ENCODE peak calls at places on chromosomes 1 and 21, in four cellular contexts. One of them, this sample, is unnamed.

GRCh38 chr1:18118078-18118477 is 10.5 kb downstream of the IGSF21 start:
- DNase-seq in activated T-cell treated with anti-CD3 and anti-CD28 coated beads, Interleukin-2, amount 50 U/mL, for 4 hours: no peak
- DNase-seq in GOT3: no peak
- DNase-seq in heart left ventricle: no peak
- DNase-seq in this sample: no peak

GRCh38 chr1:24483441-24483840 is 19.2 kb upstream of the RCAN3 start:
- DNase-seq in GOT3: no peak
- DNase-seq in activated T-cell treated with anti-CD3 and anti-CD28 coated beads, Interleukin-2, amount 50 U/mL, for 4 hours: no peak
- DNase-seq in heart left ventricle: no peak
- DNase-seq in this sample: no peak

GRCh38 chr1:25989860-25990650 is 7.8 kb downstream of the PAFAH2 start:
- DNase-seq in GOT3: no peak
- DNase-seq in heart left ventricle: no peak
- DNase-seq in activated T-cell treated with anti-CD3 and anti-CD28 coated beads, Interleukin-2, amount 50 U/mL, for 4 hours: no peak
- DNase-seq in this sample: no peak

GRCh38 chr1:62613890-62614289 is 16.6 kb downstream of the ANGPTL3 start:
- DNase-seq in activated T-cell treated with anti-CD3 and anti-CD28 coated beads, Interleukin-2, amount 50 U/mL, for 4 hours: no peak
- DNase-seq in GOT3: no peak
- DNase-seq in heart left ventricle: no peak
- DNase-seq in this sample: no peak

GRCh38 chr1:232571523-232571922 is 58.4 kb downstream of the SIPA1L2 start:
- DNase-seq in heart left ventricle: no peak
- DNase-seq in activated T-cell treated with anti-CD3 and anti-CD28 coated beads, Interleukin-2, amount 50 U/mL, for 4 hours: no peak
- DNase-seq in GOT3: no peak
- DNase-seq in this sample: no peak

GRCh38 chr1:3133671-3134070 is 64.7 kb downstream of the PRDM16 start:
- DNase-seq in activated T-cell treated with anti-CD3 and anti-CD28 coated beads, Interleukin-2, amount 50 U/mL, for 4 hours: no peak
- DNase-seq in heart left ventricle: no peak
- DNase-seq in GOT3: no peak
- DNase-seq in this sample: no peak

GRCh38 chr1:7315316-7315715 is 455.8 kb upstream of the VAMP3 start:
- DNase-seq in heart left ventricle: no peak
- DNase-seq in activated T-cell treated with anti-CD3 and anti-CD28 coated beads, Interleukin-2, amount 50 U/mL, for 4 hours: no peak
- DNase-seq in GOT3: no peak
- DNase-seq in this sample: no peak

GRCh38 chr1:30887485-30888315 is 20.9 kb downstream of the SDC3 start:
- DNase-seq in heart left ventricle: no peak
- DNase-seq in GOT3: no peak
- DNase-seq in activated T-cell treated with anti-CD3 and anti-CD28 coated beads, Interleukin-2, amount 50 U/mL, for 4 hours: no peak
- DNase-seq in this sample: no peak

GRCh38 chr1:232793944-232794343 is 11.3 kb upstream of the MAP10 start:
- DNase-seq in GOT3: no peak
- DNase-seq in activated T-cell treated with anti-CD3 and anti-CD28 coated beads, Interleukin-2, amount 50 U/mL, for 4 hours: no peak
- DNase-seq in heart left ventricle: no peak
- DNase-seq in this sample: no peak

GRCh38 chr21:38800046-38800758 is 5.5 kb upstream of the ETS2 start:
- DNase-seq in heart left ventricle: no peak
- DNase-seq in GOT3: no peak
- DNase-seq in activated T-cell treated with anti-CD3 and anti-CD28 coated beads, Interleukin-2, amount 50 U/mL, for 4 hours: no peak
- DNase-seq in this sample: no peak

GRCh38 chr1:83520797-83521196 is 478.1 kb downstream of the TTLL7 start:
- DNase-seq in GOT3: no peak
- DNase-seq in activated T-cell treated with anti-CD3 and anti-CD28 coated beads, Interleukin-2, amount 50 U/mL, for 4 hours: no peak
- DNase-seq in heart left ventricle: no peak
- DNase-seq in this sample: no peak

GRCh38 chr1:14907416-14907815 is 246.1 kb upstream of the TMEM51 start:
- DNase-seq in activated T-cell treated with anti-CD3 and anti-CD28 coated beads, Interleukin-2, amount 50 U/mL, for 4 hours: no peak
- DNase-seq in heart left ventricle: no peak
- DNase-seq in GOT3: no peak
- DNase-seq in this sample: no peak

GRCh38 chr21:18832950-18833349 is 429.4 kb upstream of the TMPRSS15 start:
- DNase-seq in GOT3: no peak
- DNase-seq in activated T-cell treated with anti-CD3 and anti-CD28 coated beads, Interleukin-2, amount 50 U/mL, for 4 hours: no peak
- DNase-seq in heart left ventricle: no peak
- DNase-seq in this sample: no peak

GRCh38 chr1:217562229-217562878 is 68.5 kb downstream of the GPATCH2 start:
- DNase-seq in activated T-cell treated with anti-CD3 and anti-CD28 coated beads, Interleukin-2, amount 50 U/mL, for 4 hours: no peak
- DNase-seq in heart left ventricle: no peak
- DNase-seq in GOT3: no peak
- DNase-seq in this sample: no peak

GRCh38 chr1:48677306-48678287 is 99.1 kb downstream of the BEND5 start:
- DNase-seq in heart left ventricle: peak
- DNase-seq in activated T-cell treated with anti-CD3 and anti-CD28 coated beads, Interleukin-2, amount 50 U/mL, for 4 hours: peak
- DNase-seq in GOT3: no peak
- DNase-seq in this sample: peak

GRCh38 chr1:205849619-205850355 is at the start of gene PM20D1:
- DNase-seq in activated T-cell treated with anti-CD3 and anti-CD28 coated beads, Interleukin-2, amount 50 U/mL, for 4 hours: peak
- DNase-seq in GOT3: no peak
- DNase-seq in heart left ventricle: peak
- DNase-seq in this sample: peak

GRCh38 chr1:67726224-67726623 is 41.2 kb downstream of the GADD45A start:
- DNase-seq in heart left ventricle: no peak
- DNase-seq in activated T-cell treated with anti-CD3 and anti-CD28 coated beads, Interleukin-2, amount 50 U/mL, for 4 hours: no peak
- DNase-seq in GOT3: no peak
- DNase-seq in this sample: no peak

GRCh38 chr1:247906504-247907047 is 11.2 kb downstream of the OR2W3 start:
- DNase-seq in heart left ventricle: no peak
- DNase-seq in GOT3: no peak
- DNase-seq in activated T-cell treated with anti-CD3 and anti-CD28 coated beads, Interleukin-2, amount 50 U/mL, for 4 hours: no peak
- DNase-seq in this sample: no peak

GRCh38 chr1:91864017-91864700 is 21.8 kb downstream of the TGFBR3 start:
- DNase-seq in heart left ventricle: no peak
- DNase-seq in activated T-cell treated with anti-CD3 and anti-CD28 coated beads, Interleukin-2, amount 50 U/mL, for 4 hours: no peak
- DNase-seq in GOT3: no peak
- DNase-seq in this sample: no peak

GRCh38 chr1:75630004-75630403 is 19.1 kb upstream of the SLC44A5 start:
- DNase-seq in GOT3: no peak
- DNase-seq in activated T-cell treated with anti-CD3 and anti-CD28 coated beads, Interleukin-2, amount 50 U/mL, for 4 hours: no peak
- DNase-seq in heart left ventricle: no peak
- DNase-seq in this sample: no peak

GRCh38 chr1:63498106-63498505 is 24.9 kb downstream of the ITGB3BP start:
- DNase-seq in activated T-cell treated with anti-CD3 and anti-CD28 coated beads, Interleukin-2, amount 50 U/mL, for 4 hours: no peak
- DNase-seq in heart left ventricle: no peak
- DNase-seq in GOT3: no peak
- DNase-seq in this sample: no peak

GRCh38 chr1:218299416-218299815 is 14.3 kb downstream of the RRP15 start:
- DNase-seq in GOT3: no peak
- DNase-seq in activated T-cell treated with anti-CD3 and anti-CD28 coated beads, Interleukin-2, amount 50 U/mL, for 4 hours: no peak
- DNase-seq in heart left ventricle: no peak
- DNase-seq in this sample: no peak

GRCh38 chr1:206887701-206888100 is 9.5 kb upstream of the IL24 start:
- DNase-seq in activated T-cell treated with anti-CD3 and anti-CD28 coated beads, Interleukin-2, amount 50 U/mL, for 4 hours: no peak
- DNase-seq in heart left ventricle: no peak
- DNase-seq in GOT3: no peak
- DNase-seq in this sample: no peak

GRCh38 chr1:89453123-89453972 is 71.3 kb upstream of the LRRC8B start:
- DNase-seq in GOT3: no peak
- DNase-seq in activated T-cell treated with anti-CD3 and anti-CD28 coated beads, Interleukin-2, amount 50 U/mL, for 4 hours: no peak
- DNase-seq in heart left ventricle: no peak
- DNase-seq in this sample: no peak

GRCh38 chr1:191669629-191670028 is 488.6 kb upstream of the RGS18 start:
- DNase-seq in heart left ventricle: no peak
- DNase-seq in GOT3: no peak
- DNase-seq in activated T-cell treated with anti-CD3 and anti-CD28 coated beads, Interleukin-2, amount 50 U/mL, for 4 hours: no peak
- DNase-seq in this sample: no peak

GRCh38 chr1:97050501-97050900 is 328.9 kb downstream of the PTBP2 start:
- DNase-seq in heart left ventricle: no peak
- DNase-seq in activated T-cell treated with anti-CD3 and anti-CD28 coated beads, Interleukin-2, amount 50 U/mL, for 4 hours: no peak
- DNase-seq in GOT3: no peak
- DNase-seq in this sample: no peak

GRCh38 chr1:47883963-47884362 is 113.2 kb downstream of the TRABD2B start:
- DNase-seq in activated T-cell treated with anti-CD3 and anti-CD28 coated beads, Interleukin-2, amount 50 U/mL, for 4 hours: no peak
- DNase-seq in GOT3: no peak
- DNase-seq in heart left ventricle: no peak
- DNase-seq in this sample: no peak

GRCh38 chr1:9784508-9785133 is 39.1 kb downstream of the CLSTN1 start:
- DNase-seq in GOT3: no peak
- DNase-seq in heart left ventricle: peak
- DNase-seq in activated T-cell treated with anti-CD3 and anti-CD28 coated beads, Interleukin-2, amount 50 U/mL, for 4 hours: peak
- DNase-seq in this sample: peak

GRCh38 chr1:38858833-38859560 is 575 bp downstream of the RRAGC start:
- DNase-seq in GOT3: no peak
- DNase-seq in activated T-cell treated with anti-CD3 and anti-CD28 coated beads, Interleukin-2, amount 50 U/mL, for 4 hours: peak
- DNase-seq in heart left ventricle: peak
- DNase-seq in this sample: peak

GRCh38 chr1:15104768-15105167 is 48.8 kb upstream of the TMEM51 start:
- DNase-seq in GOT3: no peak
- DNase-seq in activated T-cell treated with anti-CD3 and anti-CD28 coated beads, Interleukin-2, amount 50 U/mL, for 4 hours: no peak
- DNase-seq in heart left ventricle: no peak
- DNase-seq in this sample: no peak

GRCh38 chr1:119971710-119972570 is 75.6 kb upstream of the ADAM30 start:
- DNase-seq in heart left ventricle: no peak
- DNase-seq in activated T-cell treated with anti-CD3 and anti-CD28 coated beads, Interleukin-2, amount 50 U/mL, for 4 hours: no peak
- DNase-seq in GOT3: no peak
- DNase-seq in this sample: no peak

GRCh38 chr1:85363102-85363501 is 86.7 kb upstream of the BCL10 start:
- DNase-seq in heart left ventricle: no peak
- DNase-seq in GOT3: no peak
- DNase-seq in activated T-cell treated with anti-CD3 and anti-CD28 coated beads, Interleukin-2, amount 50 U/mL, for 4 hours: no peak
- DNase-seq in this sample: no peak

GRCh38 chr1:183164350-183164749 is 21.7 kb upstream of the LAMC2 start:
- DNase-seq in GOT3: no peak
- DNase-seq in heart left ventricle: no peak
- DNase-seq in activated T-cell treated with anti-CD3 and anti-CD28 coated beads, Interleukin-2, amount 50 U/mL, for 4 hours: no peak
- DNase-seq in this sample: no peak

GRCh38 chr1:156775799-156776198 is 8.5 kb downstream of the PRCC start:
- DNase-seq in heart left ventricle: no peak
- DNase-seq in activated T-cell treated with anti-CD3 and anti-CD28 coated beads, Interleukin-2, amount 50 U/mL, for 4 hours: no peak
- DNase-seq in GOT3: no peak
- DNase-seq in this sample: no peak

GRCh38 chr1:158246650-158247049 is 7.6 kb upstream of the CD1A start:
- DNase-seq in activated T-cell treated with anti-CD3 and anti-CD28 coated beads, Interleukin-2, amount 50 U/mL, for 4 hours: no peak
- DNase-seq in heart left ventricle: no peak
- DNase-seq in GOT3: no peak
- DNase-seq in this sample: no peak

This sample was measured in ovary.